ENCODE peak calls at places on chromosomes 4 and X, in six cellular contexts. One of them, this sample, is unnamed.

GRCh38 chr4:119082661-119083060 is 53.0 kb upstream of the MYOZ2 start:
- DNase-seq in coronary artery: no peak
- DNase-seq in H9: no peak
- DNase-seq in activated CD8-positive, alpha-beta memory T cell treated with anti-CD3 and anti-CD28 coated beads for 48 hours: no peak
- DNase-seq in cerebellum: no peak
- DNase-seq in substantia nigra: no peak
- DNase-seq in this sample: peak

GRCh38 chrX:118156953-118157608 is 40.5 kb upstream of the KLHL13 start:
- DNase-seq in coronary artery: no peak
- DNase-seq in H9: no peak
- DNase-seq in activated CD8-positive, alpha-beta memory T cell treated with anti-CD3 and anti-CD28 coated beads for 48 hours: no peak
- DNase-seq in cerebellum: no peak
- DNase-seq in substantia nigra: no peak
- DNase-seq in this sample: no peak

GRCh38 chrX:123764967-123765871 is 32.4 kb upstream of the THOC2 start:
- DNase-seq in coronary artery: peak
- DNase-seq in H9: peak
- DNase-seq in activated CD8-positive, alpha-beta memory T cell treated with anti-CD3 and anti-CD28 coated beads for 48 hours: peak
- DNase-seq in cerebellum: peak
- DNase-seq in substantia nigra: peak
- DNase-seq in this sample: peak

GRCh38 chrX:74535211-74535621 is 79.2 kb downstream of the RLIM start:
- DNase-seq in coronary artery: no peak
- DNase-seq in H9: peak
- DNase-seq in activated CD8-positive, alpha-beta memory T cell treated with anti-CD3 and anti-CD28 coated beads for 48 hours: no peak
- DNase-seq in cerebellum: peak
- DNase-seq in substantia nigra: peak
- DNase-seq in this sample: peak

GRCh38 chrX:54419559-54420302 is 20.5 kb upstream of the TSR2 start:
- DNase-seq in coronary artery: no peak
- DNase-seq in H9: no peak
- DNase-seq in activated CD8-positive, alpha-beta memory T cell treated with anti-CD3 and anti-CD28 coated beads for 48 hours: no peak
- DNase-seq in cerebellum: peak
- DNase-seq in substantia nigra: no peak
- DNase-seq in this sample: no peak

GRCh38 chr4:4852591-4853362 is 6.7 kb upstream of the MSX1 start:
- DNase-seq in coronary artery: no peak
- DNase-seq in H9: peak
- DNase-seq in activated CD8-positive, alpha-beta memory T cell treated with anti-CD3 and anti-CD28 coated beads for 48 hours: no peak
- DNase-seq in cerebellum: no peak
- DNase-seq in substantia nigra: no peak
- DNase-seq in this sample: no peak

GRCh38 chr4:48546336-48546735 is 56.3 kb downstream of the ZAR1 start:
- DNase-seq in coronary artery: no peak
- DNase-seq in H9: no peak
- DNase-seq in activated CD8-positive, alpha-beta memory T cell treated with anti-CD3 and anti-CD28 coated beads for 48 hours: no peak
- DNase-seq in cerebellum: peak
- DNase-seq in substantia nigra: no peak
- DNase-seq in this sample: peak

GRCh38 chr4:25367004-25367621 is 9.9 kb upstream of the ANAPC4 start:
- DNase-seq in coronary artery: no peak
- DNase-seq in H9: no peak
- DNase-seq in activated CD8-positive, alpha-beta memory T cell treated with anti-CD3 and anti-CD28 coated beads for 48 hours: no peak
- DNase-seq in cerebellum: peak
- DNase-seq in substantia nigra: no peak
- DNase-seq in this sample: no peak

GRCh38 chrX:45716747-45717146 is 516.1 kb upstream of the DIPK2B start:
- DNase-seq in coronary artery: no peak
- DNase-seq in H9: no peak
- DNase-seq in activated CD8-positive, alpha-beta memory T cell treated with anti-CD3 and anti-CD28 coated beads for 48 hours: no peak
- DNase-seq in cerebellum: no peak
- DNase-seq in substantia nigra: no peak
- DNase-seq in this sample: no peak

GRCh38 chr4:138507527-138507926 is 265.4 kb upstream of the SLC7A11 start:
- DNase-seq in coronary artery: no peak
- DNase-seq in H9: no peak
- DNase-seq in activated CD8-positive, alpha-beta memory T cell treated with anti-CD3 and anti-CD28 coated beads for 48 hours: no peak
- DNase-seq in cerebellum: no peak
- DNase-seq in substantia nigra: no peak
- DNase-seq in this sample: no peak

GRCh38 chr4:153513596-153513995 is 47.4 kb downstream of the TMEM131L start:
- DNase-seq in coronary artery: no peak
- DNase-seq in H9: no peak
- DNase-seq in activated CD8-positive, alpha-beta memory T cell treated with anti-CD3 and anti-CD28 coated beads for 48 hours: no peak
- DNase-seq in cerebellum: no peak
- DNase-seq in substantia nigra: no peak
- DNase-seq in this sample: no peak

GRCh38 chrX:107775734-107776511 is at the start of gene TSC22D3:
- DNase-seq in coronary artery: peak
- DNase-seq in H9: peak
- DNase-seq in activated CD8-positive, alpha-beta memory T cell treated with anti-CD3 and anti-CD28 coated beads for 48 hours: no peak
- DNase-seq in cerebellum: peak
- DNase-seq in substantia nigra: peak
- DNase-seq in this sample: peak

GRCh38 chr4:183876268-183876934 is 28.7 kb upstream of the STOX2 start:
- DNase-seq in coronary artery: peak
- DNase-seq in H9: no peak
- DNase-seq in activated CD8-positive, alpha-beta memory T cell treated with anti-CD3 and anti-CD28 coated beads for 48 hours: no peak
- DNase-seq in cerebellum: peak
- DNase-seq in substantia nigra: peak
- DNase-seq in this sample: no peak

GRCh38 chrX:68090266-68090665 is 343.0 kb downstream of the OPHN1 start:
- DNase-seq in coronary artery: no peak
- DNase-seq in H9: no peak
- DNase-seq in activated CD8-positive, alpha-beta memory T cell treated with anti-CD3 and anti-CD28 coated beads for 48 hours: no peak
- DNase-seq in cerebellum: no peak
- DNase-seq in substantia nigra: no peak
- DNase-seq in this sample: no peak

GRCh38 chrX:134537179-134537945 is 77.4 kb downstream of the HPRT1 start:
- DNase-seq in coronary artery: no peak
- DNase-seq in H9: no peak
- DNase-seq in activated CD8-positive, alpha-beta memory T cell treated with anti-CD3 and anti-CD28 coated beads for 48 hours: no peak
- DNase-seq in cerebellum: no peak
- DNase-seq in substantia nigra: no peak
- DNase-seq in this sample: no peak

GRCh38 chr4:117134386-117134785 is 49.0 kb upstream of the TRAM1L1 start:
- DNase-seq in coronary artery: no peak
- DNase-seq in H9: peak
- DNase-seq in activated CD8-positive, alpha-beta memory T cell treated with anti-CD3 and anti-CD28 coated beads for 48 hours: no peak
- DNase-seq in cerebellum: peak
- DNase-seq in substantia nigra: no peak
- DNase-seq in this sample: peak

GRCh38 chr4:22496165-22496813 is 19.6 kb downstream of the ADGRA3 start:
- DNase-seq in coronary artery: no peak
- DNase-seq in H9: no peak
- DNase-seq in activated CD8-positive, alpha-beta memory T cell treated with anti-CD3 and anti-CD28 coated beads for 48 hours: no peak
- DNase-seq in cerebellum: no peak
- DNase-seq in substantia nigra: no peak
- DNase-seq in this sample: no peak

GRCh38 chr4:27218013-27218412 is 357.4 kb downstream of the STIM2 start:
- DNase-seq in coronary artery: no peak
- DNase-seq in H9: no peak
- DNase-seq in activated CD8-positive, alpha-beta memory T cell treated with anti-CD3 and anti-CD28 coated beads for 48 hours: no peak
- DNase-seq in cerebellum: no peak
- DNase-seq in substantia nigra: no peak
- DNase-seq in this sample: no peak

GRCh38 chrX:4830880-4831557 is 1117.6 kb upstream of the PRKX start:
- DNase-seq in coronary artery: no peak
- DNase-seq in H9: no peak
- DNase-seq in activated CD8-positive, alpha-beta memory T cell treated with anti-CD3 and anti-CD28 coated beads for 48 hours: no peak
- DNase-seq in cerebellum: no peak
- DNase-seq in substantia nigra: no peak
- DNase-seq in this sample: no peak

GRCh38 chr4:183256756-183257385 is 63.2 kb downstream of the CLDN22 start:
- DNase-seq in coronary artery: no peak
- DNase-seq in H9: peak
- DNase-seq in activated CD8-positive, alpha-beta memory T cell treated with anti-CD3 and anti-CD28 coated beads for 48 hours: peak
- DNase-seq in cerebellum: peak
- DNase-seq in substantia nigra: no peak
- DNase-seq in this sample: peak

This sample was measured in D341Med.